ENCODE peak calls at places on chromosome 17, in four cellular contexts. M, H, X and O are unnamed samples.
A peak's percentile ranks its signal among the peaks of the same experiment; 100 is the strongest.

GRCh38 chr17:17518019-17518418 is 21.8 kb upstream of the RASD1 start:
- DNase-seq in M (no peak), H (no peak), X (no peak), O (no peak)

GRCh38 chr17:28112199-28112995 is 69.9 kb downstream of the NLK start:
- DNase-seq in M (no peak), H (no peak), X (no peak), O (no peak)

GRCh38 chr17:47967607-47968252 is 3.2 kb upstream of the CDK5RAP3 start:
- DNase-seq in M (peak; percentile 89), H (no peak), X (no peak), O (no peak)

GRCh38 chr17:58308173-58308984 is 20.2 kb downstream of the TSPOAP1 start:
- DNase-seq in M (no peak), H (no peak), X (no peak), O (no peak)

GRCh38 chr17:51407576-51407975 is 147.2 kb downstream of the UTP18 start:
- DNase-seq in M (no peak), H (no peak), X (no peak), O (no peak)

GRCh38 chr17:46063239-46063638 is 64.2 kb downstream of the STH start:
- DNase-seq in M (peak; percentile 86), H (no peak), X (no peak), O (no peak)

GRCh38 chr17:48961516-48962233 is 6.7 kb downstream of the GIP start:
- DNase-seq in M (peak; percentile 57), H (no peak), X (peak; percentile 2), O (no peak)

GRCh38 chr17:58060596-58061191 is 22.5 kb upstream of the DYNLL2 start:
- DNase-seq in M (no peak), H (no peak), X (no peak), O (no peak)

GRCh38 chr17:75394332-75394918 is 11.1 kb downstream of the GRB2 start:
- DNase-seq in M (no peak), H (no peak), X (no peak), O (no peak)

GRCh38 chr17:42098747-42099399 is 600 bp upstream of the ZNF385C start:
- DNase-seq in M (no peak), H (no peak), X (no peak), O (no peak)

GRCh38 chr17:77287432-77288068 is 146.8 kb downstream of the SEC14L1 start:
- DNase-seq in M (peak; percentile 80), H (no peak), X (no peak), O (no peak)

GRCh38 chr17:64244165-64244564 is 18.9 kb downstream of the TEX2 start:
- DNase-seq in M (no peak), H (no peak), X (no peak), O (no peak)

GRCh38 chr17:13626703-13627102 is 25.0 kb upstream of the HS3ST3A1 start:
- DNase-seq in M (peak; percentile 58), H (no peak), X (no peak), O (no peak)

GRCh38 chr17:8849311-8850041 is 18.0 kb downstream of the PIK3R6 start:
- DNase-seq in M (no peak), H (no peak), X (no peak), O (no peak)

GRCh38 chr17:1005361-1005946 is 8.5 kb downstream of the TIMM22 start:
- DNase-seq in M (no peak), H (no peak), X (no peak), O (no peak)

GRCh38 chr17:59848778-59849177 is 44.0 kb downstream of the TUBD1 start:
- DNase-seq in M (peak; percentile 48), H (no peak), X (no peak), O (no peak)

GRCh38 chr17:40106089-40106759 is 5.8 kb upstream of the NR1D1 start:
- DNase-seq in M (no peak), H (no peak), X (no peak), O (no peak)

GRCh38 chr17:77859035-77859360 is 99.5 kb upstream of the TNRC6C start:
- DNase-seq in M (no peak), H (no peak), X (no peak), O (no peak)

GRCh38 chr17:74686761-74687160 is 26.0 kb downstream of the CD300LF start:
- DNase-seq in M (no peak), H (no peak), X (no peak), O (no peak)

GRCh38 chr17:61849674-61850073 is 13.7 kb downstream of the BRIP1 start:
- DNase-seq in M (no peak), H (no peak), X (no peak), O (no peak)

GRCh38 chr17:80892019-80892855 is 99.4 kb upstream of the CHMP6 start:
- DNase-seq in M (peak; percentile 98), H (peak; percentile 51), X (peak; percentile 94), O (peak; percentile 90)

GRCh38 chr17:55275894-55276804 is 11.4 kb downstream of the HLF start:
- DNase-seq in M (peak; percentile 81), H (no peak), X (no peak), O (no peak)

GRCh38 chr17:62059394-62059793 is 5.7 kb downstream of the MED13 start:
- DNase-seq in M (no peak), H (no peak), X (no peak), O (no peak)

GRCh38 chr17:54348234-54348633 is 525.5 kb downstream of the KIF2B start:
- DNase-seq in M (peak; percentile 19), H (no peak), X (no peak), O (no peak)

GRCh38 chr17:75632428-75632827 is 806 bp upstream of the SMIM5 start:
- DNase-seq in M (no peak), H (no peak), X (peak; percentile 38), O (no peak)

GRCh38 chr17:6637458-6637840 is 3.1 kb downstream of the KIAA0753 start:
- DNase-seq in M (no peak), H (no peak), X (no peak), O (no peak)

GRCh38 chr17:10718547-10718946 is 11.3 kb downstream of the TMEM220 start:
- DNase-seq in M (no peak), H (no peak), X (no peak), O (no peak)

GRCh38 chr17:34234616-34235015 is 20.5 kb upstream of the CCL2 start:
- DNase-seq in M (no peak), H (no peak), X (no peak), O (no peak)